ENCODE peak calls at places on chromosome 4, in seven cellular contexts. Q is mesendoderm, N is NCI-H510A, I is pons, P is AG04450, T is mesothelial cell of epicardium, E is left kidney. C is an unnamed sample.

GRCh38 chr4:140249351-140249750 is 95.4 kb upstream of the MAML3 start:
- DNase-seq in N (no peak), Q (no peak), E (no peak), I (no peak), P (no peak), T (no peak), C (no peak)

GRCh38 chr4:4866124-4866832 is 6.8 kb downstream of the MSX1 start:
- DNase-seq in N (no peak), T (no peak), P (no peak), I (no peak), Q (peak; percentile 75), E (peak; percentile 69), C (peak; percentile 88)

GRCh38 chr4:124262211-124263179 is 450.0 kb downstream of the ANKRD50 start:
- DNase-seq in P (peak; percentile 73), Q (peak; percentile 80), E (peak; percentile 92), N (peak; percentile 22), T (peak; percentile 59), I (peak; percentile 80), C (peak; percentile 74)

GRCh38 chr4:72314869-72315268 is 254.2 kb downstream of the ADAMTS3 start:
- DNase-seq in I (peak; percentile 51), T (no peak), Q (no peak), N (no peak), P (peak; percentile 33), E (peak; percentile 29), C (no peak)

GRCh38 chr4:73317092-73317491 is 58.5 kb upstream of the ANKRD17 start:
- DNase-seq in P (no peak), I (no peak), N (no peak), T (no peak), Q (no peak), E (no peak), C (no peak)

GRCh38 chr4:185005209-185005819 is 13.0 kb upstream of the HELT start:
- DNase-seq in T (peak; percentile 86), E (peak; percentile 91), I (peak; percentile 78), Q (peak; percentile 85), P (peak; percentile 36), N (peak; percentile 30), C (peak; percentile 87)

GRCh38 chr4:15714616-15715015 is 11.8 kb downstream of the BST1 start:
- DNase-seq in I (no peak), N (no peak), E (peak; percentile 76), Q (no peak), T (no peak), P (no peak), C (no peak)

GRCh38 chr4:25938251-25939186 is 24.5 kb downstream of the SMIM20 start:
- DNase-seq in E (no peak), P (no peak), Q (no peak), I (no peak), N (no peak), T (no peak), C (no peak)

GRCh38 chr4:95674451-95675095 is 125.8 kb upstream of the UNC5C start:
- DNase-seq in I (no peak), Q (no peak), E (peak; percentile 77), N (no peak), T (no peak), P (no peak), C (no peak)

GRCh38 chr4:109976189-109976588 is 63.5 kb downstream of the EGF start:
- DNase-seq in T (no peak), Q (no peak), P (no peak), I (no peak), E (no peak), N (no peak), C (no peak)

GRCh38 chr4:7747556-7747955 is 192.1 kb downstream of the AFAP1 start:
- DNase-seq in I (no peak), Q (no peak), N (no peak), T (no peak), P (no peak), E (no peak), C (no peak)

GRCh38 chr4:175413561-175413960 is 398.5 kb downstream of the GPM6A start:
- DNase-seq in T (no peak), Q (no peak), E (no peak), N (no peak), P (no peak), I (no peak), C (peak; percentile 50)

GRCh38 chr4:107721436-107722090 is 1.5 kb upstream of the PAPSS1 start:
- DNase-seq in Q (peak; percentile 61), E (peak; percentile 33), T (no peak), N (no peak), P (no peak), I (no peak), C (peak; percentile 76)

GRCh38 chr4:40305329-40306193 is 29.6 kb upstream of the CHRNA9 start:
- DNase-seq in Q (no peak), I (no peak), P (no peak), N (no peak), T (no peak), E (no peak), C (no peak)

GRCh38 chr4:38667005-38667771 is 3.2 kb downstream of the KLF3 start:
- DNase-seq in T (no peak), Q (peak; percentile 99), E (peak; percentile 96), I (peak; percentile 97), N (peak; percentile 57), P (peak; percentile 97), C (peak; percentile 97)

GRCh38 chr4:128517739-128518510 is 230.3 kb upstream of the PGRMC2 start:
- DNase-seq in P (peak; percentile 95), Q (peak; percentile 88), N (no peak), E (peak; percentile 39), I (peak; percentile 21), T (no peak), C (peak; percentile 91)

GRCh38 chr4:55758570-55758969 is 61.0 kb upstream of the EXOC1L start:
- DNase-seq in I (peak; percentile 28), N (no peak), P (no peak), Q (no peak), T (no peak), E (peak; percentile 4), C (no peak)

GRCh38 chr4:140326395-140326993 is 47.0 kb upstream of the SCOC start:
- DNase-seq in P (no peak), N (no peak), T (no peak), I (peak; percentile 84), Q (peak; percentile 60), E (peak; percentile 79), C (no peak)

C was measured in islet precursor cell.